ENCODE peak calls at places on chromosomes 13 and 19, in four cellular contexts. L, O, X and I are unnamed samples.

GRCh38 chr13:86082116-86082515 is 282.9 kb upstream of the SLITRK6 start:
- DNase-seq in X (no peak), O (no peak), L (no peak), I (no peak)

GRCh38 chr13:60369242-60369641 is 27.8 kb upstream of the TDRD3 start:
- DNase-seq in O (no peak), X (no peak), L (no peak), I (no peak)

GRCh38 chr13:99178636-99179035 is 22.0 kb upstream of the UBAC2 start:
- DNase-seq in X (no peak), O (no peak), L (no peak), I (no peak)

GRCh38 chr13:111663505-111663904 is 343.1 kb downstream of the TEX29 start:
- DNase-seq in X (no peak), O (peak), L (no peak), I (peak)

GRCh38 chr19:23062921-23063320 is 53.9 kb upstream of the ZNF730 start:
- DNase-seq in L (no peak), O (no peak), X (no peak), I (no peak)

GRCh38 chr19:43471091-43471490 is 5.7 kb upstream of the LYPD3 start:
- DNase-seq in L (no peak), O (no peak), X (no peak), I (no peak)

GRCh38 chr13:40317980-40318327 is 348.5 kb downstream of the FOXO1 start:
- DNase-seq in L (no peak), O (no peak), X (no peak), I (no peak)

GRCh38 chr19:17234911-17235617 is 9.0 kb downstream of the OCEL1 start:
- DNase-seq in O (no peak), X (peak), L (peak), I (peak)

GRCh38 chr19:30739394-30739793 is 367.2 kb downstream of the ZNF536 start:
- DNase-seq in O (no peak), X (no peak), L (no peak), I (no peak)

GRCh38 chr13:32001392-32001768 is 30.2 kb upstream of the FRY start:
- DNase-seq in O (no peak), L (peak), X (no peak), I (no peak)

GRCh38 chr19:916645-917322 is 349 bp upstream of the KISS1R start:
- DNase-seq in O (no peak), X (no peak), L (peak), I (no peak)

GRCh38 chr19:15248648-15249559 is 16.7 kb upstream of the EPHX3 start:
- DNase-seq in O (no peak), X (peak), L (no peak), I (peak)

GRCh38 chr13:109436055-109436622 is 350.2 kb downstream of the IRS2 start:
- DNase-seq in L (no peak), O (no peak), X (no peak), I (no peak)

GRCh38 chr19:35214766-35215422 is 13.6 kb downstream of the FAM187B start:
- DNase-seq in L (no peak), O (no peak), X (no peak), I (no peak)

GRCh38 chr13:106525865-106526264 is 9.6 kb downstream of the EFNB2 start:
- DNase-seq in O (no peak), L (no peak), X (no peak), I (no peak)

GRCh38 chr13:99577934-99578917 is 77.0 kb downstream of the TM9SF2 start:
- DNase-seq in O (no peak), L (no peak), X (no peak), I (no peak)

GRCh38 chr13:29448124-29448685 is 147.3 kb downstream of the SLC7A1 start:
- DNase-seq in X (no peak), L (no peak), O (no peak), I (no peak)

GRCh38 chr19:51735759-51736449 is 12.1 kb upstream of the HAS1 start:
- DNase-seq in X (peak), L (no peak), O (no peak), I (no peak)

GRCh38 chr13:109146912-109147624 is 517.7 kb downstream of the MYO16 start:
- DNase-seq in X (no peak), O (no peak), L (no peak), I (no peak)

GRCh38 chr13:49678172-49678914 is 12.9 kb downstream of the EBPL start:
- DNase-seq in X (no peak), O (no peak), L (no peak), I (peak)

GRCh38 chr13:112992931-112993700 is 24.1 kb downstream of the MCF2L start:
- DNase-seq in L (no peak), O (no peak), X (no peak), I (peak)

GRCh38 chr19:16608290-16608704 is 19.7 kb downstream of the MED26 start:
- DNase-seq in O (no peak), X (no peak), L (no peak), I (peak)

GRCh38 chr19:28522545-28522922 is 690.4 kb downstream of the UQCRFS1 start:
- DNase-seq in L (peak), X (no peak), O (no peak), I (no peak)
- H3K27ac ChIP-seq in L (peak), X (no peak), O (no peak), I (no peak)

GRCh38 chr13:44436589-44437337 is 63.1 kb downstream of the SERP2 start:
- DNase-seq in L (peak), O (no peak), X (peak), I (peak)

GRCh38 chr13:44435142-44435982 is 61.7 kb downstream of the SERP2 start:
- DNase-seq in L (peak), O (no peak), X (peak), I (peak)

GRCh38 chr13:44432595-44432994 is 59.0 kb downstream of the SERP2 start:
- DNase-seq in X (no peak), L (no peak), O (no peak), I (no peak)

GRCh38 chr13:44433863-44434262 is 60.2 kb downstream of the SERP2 start:
- DNase-seq in X (no peak), O (no peak), L (no peak), I (no peak)

DNA sequence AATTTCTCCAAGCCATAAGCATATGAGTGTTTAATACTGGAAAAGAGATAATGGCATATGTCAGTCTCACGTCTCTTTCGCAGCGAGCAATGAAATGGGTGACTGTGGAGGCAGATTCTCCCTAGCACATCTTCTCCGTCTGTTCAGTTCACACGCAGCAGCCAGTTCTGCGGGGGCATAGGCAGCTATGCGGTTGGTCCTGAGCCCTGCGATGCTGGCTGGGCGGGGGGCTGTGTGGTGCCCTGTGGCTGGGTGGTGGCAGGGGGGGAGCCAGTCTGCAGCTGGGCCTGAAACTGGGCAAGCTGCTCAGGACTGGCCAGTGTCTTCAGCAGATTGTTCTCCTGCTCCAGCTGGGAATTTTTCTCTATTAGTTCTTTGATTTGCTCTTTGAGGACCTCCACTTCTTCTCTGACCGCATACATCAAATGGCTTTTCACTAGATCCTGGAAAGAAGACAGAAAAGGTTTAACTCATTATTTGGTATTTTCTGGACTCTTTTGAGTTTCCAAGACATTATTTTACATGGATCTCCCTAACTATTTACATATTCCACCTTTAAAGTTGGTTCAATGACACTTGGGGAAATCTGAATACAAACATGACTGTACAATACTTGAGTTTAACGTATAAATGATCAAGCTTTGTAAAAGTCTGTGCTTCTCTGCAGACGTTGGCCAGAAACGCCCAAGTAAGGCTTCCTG is 61.0 kb downstream of the SERP2 start:
- DNase-seq in L (no peak), O (no peak), X (no peak), I (no peak)
- H3K4me3 ChIP-seq in L (peak), O (peak), X (peak), I (peak)

GRCh38 chr19:7307590-7308218 is 13.5 kb upstream of the INSR start:
- DNase-seq in X (no peak), L (no peak), O (no peak), I (no peak)

GRCh38 chr19:7301525-7301924 is 7.3 kb upstream of the INSR start:
- DNase-seq in O (no peak), X (no peak), L (no peak), I (no peak)

GRCh38 chr19:7303470-7303869 is 9.3 kb upstream of the INSR start:
- DNase-seq in X (no peak), L (no peak), O (no peak), I (no peak)

GRCh38 chr19:7304200-7304599 is 10.0 kb upstream of the INSR start:
- DNase-seq in O (no peak), L (no peak), X (no peak), I (no peak)
- TF ChIP-seq POLR2AphosphoS5 in O (no peak), L (no peak), X (no peak), I (no peak)

GRCh38 chr19:56159616-56160271 is 16.1 kb upstream of the GALP start:
- DNase-seq in O (no peak), L (no peak), X (no peak), I (no peak)
- H3K27ac ChIP-seq in O (no peak), L (no peak), X (no peak), I (no peak)

GRCh38 chr13:27269114-27269665 is 1.4 kb upstream of the RASL11A start:
- DNase-seq in X (no peak), L (no peak), O (no peak), I (no peak)

GRCh38 chr13:27270594-27271520 is at the start of gene RASL11A:
- DNase-seq in O (no peak), X (peak), L (peak), I (peak)

GRCh38 chr13:27274631-27275030 is 4.0 kb downstream of the RASL11A start:
- DNase-seq in L (no peak), X (no peak), O (no peak), I (no peak)

GRCh38 chr13:27273658-27274425 is 3.2 kb downstream of the RASL11A start:
- DNase-seq in L (no peak), X (no peak), O (no peak), I (no peak)

GRCh38 chr13:27271572-27272096 is 1.0 kb downstream of the RASL11A start:
- DNase-seq in X (no peak), O (no peak), L (no peak), I (peak)
- H3K4me3 ChIP-seq in X (peak), O (peak), L (peak), I (peak)

GRCh38 chr19:48637948-48638830 is 1.0 kb upstream of the DBP start:
- DNase-seq in O (no peak), X (peak), L (peak), I (peak)

GRCh38 chr19:48638831-48639381 is 1.7 kb upstream of the DBP start:
- DNase-seq in X (no peak), O (no peak), L (peak), I (no peak)

GRCh38 chr19:48636859-48637448 is at the start of gene DBP:
- DNase-seq in X (peak), O (no peak), L (no peak), I (peak)

GRCh38 chr19:48635966-48636858 is 967 bp downstream of the DBP start:
- DNase-seq in L (no peak), O (no peak), X (no peak), I (peak)

DNA sequence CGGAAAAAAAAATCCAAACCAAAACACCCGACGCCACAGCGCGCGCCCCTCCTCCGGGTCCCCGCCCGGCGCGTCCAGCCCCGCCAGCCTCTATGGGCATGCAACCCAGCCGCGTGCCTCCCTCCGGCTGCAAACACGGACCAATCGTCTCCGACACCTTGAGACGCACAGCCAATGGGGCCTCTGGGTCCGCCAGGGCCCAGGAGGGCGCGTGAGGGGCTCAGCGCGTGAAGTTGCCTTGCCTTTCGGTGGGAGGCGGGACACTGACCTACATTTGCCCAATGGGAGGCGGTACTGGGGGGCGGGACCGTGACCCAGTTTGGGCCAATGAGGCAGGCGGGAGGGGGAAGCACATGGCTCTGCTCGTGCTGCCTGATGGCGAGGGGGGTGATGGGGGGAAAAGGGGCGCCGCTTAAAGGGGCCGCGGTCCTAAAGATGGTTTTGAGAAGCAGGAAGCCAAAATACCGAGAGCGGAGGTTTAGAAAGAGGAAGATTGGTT is 319 bp upstream of the DBP start:
- DNase-seq in L (peak), O (no peak), X (peak), I (peak)
- TF ChIP-seq POLR2AphosphoS5 in L (no peak), O (peak), X (peak), I (peak)

GRCh38 chr13:33758113-33758512 is 59.8 kb upstream of the RFC3 start:
- DNase-seq in X (no peak), O (no peak), L (no peak), I (no peak)

GRCh38 chr13:33756929-33757328 is 61.0 kb upstream of the RFC3 start:
- DNase-seq in X (no peak), O (no peak), L (no peak), I (no peak)

GRCh38 chr13:33751151-33751550 is 66.8 kb upstream of the RFC3 start:
- DNase-seq in L (no peak), O (no peak), X (no peak), I (no peak)

GRCh38 chr13:33757713-33758112 is 60.2 kb upstream of the RFC3 start:
- DNase-seq in L (no peak), O (no peak), X (no peak), I (no peak)

GRCh38 chr13:33752631-33753030 is 65.3 kb upstream of the RFC3 start:
- DNase-seq in X (no peak), L (no peak), O (no peak), I (no peak)
- H3K27ac ChIP-seq in X (no peak), L (no peak), O (no peak), I (no peak)

GRCh38 chr19:29662604-29663404 is 2.5 kb upstream of the PLEKHF1 start:
- DNase-seq in X (peak), O (no peak), L (peak), I (no peak)
- H3K4me3 ChIP-seq in X (no peak), O (no peak), L (no peak), I (no peak)

GRCh38 chr19:10677796-10678195 is 23.4 kb upstream of the QTRT1 start:
- DNase-seq in L (no peak), O (no peak), X (peak), I (no peak)
- TF ChIP-seq POLR2AphosphoS5 in L (no peak), O (no peak), X (no peak), I (no peak)